ENCODE peak calls at places on chromosomes 12 and 14, in five cellular contexts. D is mucosa of descending colon, N is H9, B is colonic mucosa, Q is amniotic epithelial cell. K is an unnamed sample.

GRCh38 chr12:4164591-4165558 is 108.7 kb upstream of the CCND2 start:
- DNase-seq in D (peak; percentile 69), N (peak; percentile 87), B (peak; percentile 50), Q (peak; percentile 61), K (peak; percentile 82)

GRCh38 chr14:68503186-68503825 is 289.6 kb downstream of the ZFP36L1 start:
- DNase-seq in D (no peak), N (no peak), B (no peak), Q (no peak), K (no peak)

GRCh38 chr12:52832960-52833905 is 878 bp downstream of the KRT79 start:
- DNase-seq in D (no peak), N (no peak), B (peak; percentile 35), Q (no peak), K (no peak)

GRCh38 chr12:82874935-82875334 is 188.2 kb downstream of the TMTC2 start:
- DNase-seq in D (no peak), N (no peak), B (no peak), Q (peak; percentile 85), K (no peak)

GRCh38 chr14:59360923-59361794 is 104.0 kb downstream of the GPR135 start:
- DNase-seq in D (peak; percentile 74), N (no peak), B (peak; percentile 78), Q (peak; percentile 97), K (no peak)

GRCh38 chr14:106044949-106045596 is 518.7 kb downstream of the TMEM121 start:
- DNase-seq in D (peak; percentile 62), N (no peak), B (peak; percentile 68), Q (no peak), K (no peak)

GRCh38 chr14:61196034-61196433 is 85.1 kb downstream of the TMEM30B start:
- DNase-seq in D (no peak), N (no peak), B (no peak), Q (no peak), K (no peak)

GRCh38 chr14:92785601-92786426 is 8.3 kb upstream of the GOLGA5 start:
- DNase-seq in D (no peak), N (peak; percentile 29), B (no peak), Q (peak; percentile 90), K (no peak)

GRCh38 chr12:114327765-114328164 is 78.2 kb downstream of the TBX5 start:
- DNase-seq in D (no peak), N (no peak), B (no peak), Q (no peak), K (no peak)

GRCh38 chr14:48842785-48843184 is 743.4 kb downstream of the RPS29 start:
- DNase-seq in D (no peak), N (no peak), B (no peak), Q (no peak), K (no peak)

GRCh38 chr12:12714276-12715001 is 2.7 kb upstream of the CDKN1B start:
- DNase-seq in D (peak; percentile 84), N (peak; percentile 59), B (peak; percentile 75), Q (no peak), K (peak; percentile 39)

GRCh38 chr14:100654025-100654813 is 67.0 kb upstream of the BEGAIN start:
- DNase-seq in D (no peak), N (no peak), B (no peak), Q (no peak), K (no peak)

GRCh38 chr14:76073732-76074131 is 78.0 kb upstream of the GPATCH2L start:
- DNase-seq in D (no peak), N (no peak), B (no peak), Q (no peak), K (no peak)

GRCh38 chr12:92098594-92099370 is 46.9 kb downstream of the BTG1 start:
- DNase-seq in D (no peak), N (no peak), B (no peak), Q (no peak), K (no peak)

K was measured in H7.